ENCODE peak calls at places on chromosomes 7 and 10, in nine cellular contexts. T, R, A, C, G, Q, F, M and S are unnamed samples.

GRCh38 chr7:87886875-87887274 is 10.6 kb downstream of the DBF4 start:
- DNase-seq in F (no peak), Q (peak; percentile 20), T (no peak), A (peak; percentile 68), R (no peak), M (peak; percentile 72), G (peak; percentile 57), C (no peak), S (no peak)

GRCh38 chr10:14665865-14666857 is 108.5 kb downstream of the FAM107B start:
- DNase-seq in T (peak; percentile 14), F (no peak), Q (no peak), G (no peak), C (no peak), A (no peak), M (peak; percentile 24), R (no peak), S (no peak)

GRCh38 chr7:24740821-24741220 is 16.4 kb downstream of the GSDME start:
- DNase-seq in R (no peak), Q (no peak), A (no peak), M (no peak), G (no peak), T (no peak), F (no peak), C (no peak), S (no peak)

GRCh38 chr7:87058739-87059524 is 522 bp downstream of the ELAPOR2 start:
- DNase-seq in F (no peak), A (no peak), C (no peak), Q (no peak), R (peak; percentile 54), T (peak; percentile 21), G (peak; percentile 78), M (no peak), S (no peak)

GRCh38 chr10:85319150-85319549 is 990.8 kb downstream of the CCSER2 start:
- DNase-seq in Q (no peak), A (no peak), C (no peak), F (no peak), G (no peak), R (no peak), T (peak; percentile 58), M (no peak), S (no peak)

GRCh38 chr10:58157076-58157766 is 110.5 kb downstream of the IPMK start:
- DNase-seq in Q (peak; percentile 96), C (no peak), A (peak; percentile 99), R (no peak), M (peak; percentile 100), F (no peak), T (peak; percentile 34), G (no peak), S (no peak)

GRCh38 chr10:21158301-21158700 is 261.2 kb upstream of the NEBL start:
- DNase-seq in T (no peak), Q (no peak), A (no peak), G (no peak), F (no peak), M (no peak), R (no peak), C (no peak), S (no peak)

GRCh38 chr10:53256623-53257022 is 484.0 kb upstream of the MBL2 start:
- DNase-seq in C (no peak), A (peak; percentile 100), F (no peak), M (no peak), R (no peak), T (no peak), Q (no peak), G (peak; percentile 62), S (no peak)

GRCh38 chr7:124155400-124156022 is 122.6 kb upstream of the TMEM229A start:
- DNase-seq in C (no peak), M (peak; percentile 41), G (peak; percentile 58), Q (no peak), A (peak; percentile 62), T (no peak), F (no peak), R (no peak), S (no peak)

GRCh38 chr7:151792671-151793070 is 84.2 kb downstream of the PRKAG2 start:
- DNase-seq in F (no peak), C (no peak), G (no peak), A (no peak), Q (no peak), R (peak; percentile 26), T (no peak), M (no peak), S (no peak)

GRCh38 chr7:23235688-23236280 is 10.8 kb upstream of the GPNMB start:
- DNase-seq in F (no peak), R (no peak), T (no peak), M (peak; percentile 71), Q (no peak), A (peak; percentile 90), G (no peak), C (no peak), S (no peak)

GRCh38 chr10:97522071-97522470 is 23.3 kb downstream of the UBTD1 start:
- DNase-seq in C (no peak), R (no peak), F (no peak), Q (no peak), M (no peak), G (no peak), T (no peak), A (no peak), S (no peak)

DNA sequence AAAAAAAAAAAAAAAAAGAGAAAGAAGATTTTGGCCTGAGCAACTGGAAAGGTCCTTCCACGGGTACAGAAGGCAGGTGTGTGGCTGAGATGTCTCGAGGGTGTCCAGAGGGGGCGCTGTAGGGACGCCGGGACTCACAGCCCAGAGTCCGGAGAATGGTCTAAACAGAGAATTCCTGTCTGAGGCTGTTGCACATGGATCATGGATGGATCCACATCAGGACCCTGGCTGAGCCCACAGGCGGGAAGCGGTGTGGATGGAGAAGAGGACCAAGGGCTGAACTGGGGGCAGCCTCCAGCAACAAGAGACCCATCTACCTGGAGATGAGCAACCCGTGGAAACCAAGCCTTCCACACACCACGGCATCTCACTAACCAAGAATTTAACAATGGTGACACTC is 55.0 kb downstream of the PKD1L1 start:
- DNase-seq in M (no peak), R (no peak), C (peak; percentile 40), T (no peak), A (peak; percentile 9), G (peak; percentile 80), F (peak; percentile 56), Q (no peak), S (peak; percentile 58)
- TF ChIP-seq CTCF in M (peak; percentile 11), R (no peak), C (peak; percentile 26), T (peak; percentile 27), A (peak; percentile 52), G (peak; percentile 81), F (peak; percentile 68), Q (peak; percentile 5), S (peak; percentile 26)

DNA sequence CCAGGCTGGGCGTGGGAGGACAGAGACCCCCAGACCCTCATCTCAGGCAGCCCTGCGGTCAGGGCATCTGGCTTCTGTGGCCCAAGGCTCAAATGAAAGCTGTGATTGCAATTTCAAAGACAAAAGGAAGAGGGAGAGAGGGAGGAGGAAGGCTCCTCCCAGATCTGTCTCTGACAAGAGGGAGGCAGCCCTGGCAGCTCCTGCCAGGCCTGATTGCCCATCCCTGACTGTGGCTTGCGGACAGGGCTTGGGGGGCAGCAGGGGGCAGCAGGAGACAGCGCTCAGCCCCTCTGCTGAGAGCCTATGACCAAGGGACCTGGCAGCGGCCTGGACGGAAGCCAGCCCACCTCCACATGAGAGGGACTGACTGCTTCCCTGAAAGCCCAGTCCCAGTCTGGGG is 91.8 kb downstream of the PTPRN2 start:
- DNase-seq in C (peak; percentile 39), T (peak; percentile 85), M (no peak), G (peak; percentile 67), A (peak; percentile 35), R (no peak), Q (no peak), F (no peak), S (peak; percentile 63)
- TF ChIP-seq CTCF in C (peak; percentile 45), T (peak; percentile 52), M (no peak), G (no peak), A (peak; percentile 21), R (no peak), Q (no peak), F (peak; percentile 46), S (peak; percentile 21)

DNA sequence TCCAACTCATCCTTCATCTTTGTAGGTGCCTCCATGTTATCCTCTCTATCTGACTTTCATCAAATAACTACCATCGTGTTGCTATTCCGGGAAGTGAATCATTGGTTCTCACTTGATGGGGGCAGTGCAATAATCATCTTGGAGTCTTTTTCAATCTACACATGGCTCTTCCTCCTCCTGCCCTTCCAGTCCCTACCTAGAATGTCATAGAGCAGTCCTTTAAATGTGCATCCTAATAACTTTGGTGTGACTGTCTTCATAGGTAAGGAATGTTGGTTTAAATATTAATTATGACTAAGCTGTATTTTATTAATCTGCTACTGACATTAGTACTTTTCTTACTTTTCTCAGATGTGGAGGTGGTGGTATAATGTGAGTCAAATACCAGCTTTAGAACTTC is 8.4 kb upstream of the CDK14 start:
- DNase-seq in C (no peak), F (no peak), Q (no peak), T (no peak), G (no peak), R (no peak), M (no peak), A (no peak), S (no peak)
- TF ChIP-seq CTCF in C (no peak), F (no peak), Q (no peak), T (no peak), G (no peak), R (no peak), M (no peak), A (no peak), S (no peak)

DNA sequence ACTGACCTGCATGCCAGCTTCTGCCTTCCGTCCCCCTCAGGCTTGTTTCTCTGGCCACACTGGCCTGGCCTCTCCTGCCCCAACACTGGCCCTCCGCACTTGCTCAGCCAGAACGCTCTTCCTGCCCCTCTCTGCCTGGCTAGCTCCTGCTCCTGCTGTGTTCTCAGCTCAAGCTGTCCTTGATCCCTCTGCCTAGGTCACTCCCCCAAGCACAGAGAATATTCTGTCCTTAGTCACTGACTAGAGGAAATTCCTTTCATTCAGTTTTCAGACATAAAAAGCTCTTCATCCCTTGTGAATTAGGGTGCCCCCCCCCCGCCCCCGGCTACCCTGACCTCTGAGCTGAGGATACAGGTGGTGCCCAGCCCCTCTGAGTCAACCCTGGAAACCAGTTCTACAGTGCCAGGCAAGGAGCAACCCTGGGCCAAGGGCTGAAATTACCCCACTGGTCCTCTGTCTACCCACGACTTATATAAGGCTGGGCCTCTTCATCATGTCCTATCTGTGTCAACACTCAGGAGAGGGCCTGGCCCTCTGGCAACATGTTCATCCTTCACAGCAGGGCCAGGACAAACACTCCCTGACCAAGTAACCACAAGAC is 6.6 kb upstream of the SGPL1 start:
- DNase-seq in G (no peak), A (peak; percentile 85), C (no peak), R (no peak), F (no peak), M (no peak), T (no peak), Q (no peak), S (no peak)
- TF ChIP-seq CTCF in G (no peak), A (no peak), C (no peak), R (no peak), F (no peak), M (no peak), T (no peak), Q (no peak), S (no peak)

DNA sequence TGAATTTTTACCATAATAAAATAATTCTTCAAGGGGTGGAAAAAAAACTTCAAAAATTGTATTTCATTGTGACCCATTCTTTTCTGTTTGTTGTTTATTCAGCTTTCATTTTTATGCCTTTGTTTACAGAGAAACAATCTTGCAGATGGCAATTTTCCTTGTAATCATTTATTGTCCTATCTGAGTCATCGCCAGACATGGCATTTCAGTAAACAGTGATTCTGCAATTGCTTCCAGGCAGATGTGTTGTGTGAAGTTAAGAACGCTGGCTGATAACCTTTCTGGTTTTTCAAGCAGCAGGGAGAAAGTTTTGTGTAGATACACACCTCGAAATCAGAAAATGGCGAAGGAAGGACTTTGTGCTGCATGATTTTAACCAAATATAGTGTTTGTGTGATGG is 80.7 kb upstream of the RPA3 start:
- DNase-seq in A (peak; percentile 73), C (no peak), M (peak; percentile 33), R (no peak), G (no peak), T (peak; percentile 47), F (no peak), Q (no peak), S (no peak)
- TF ChIP-seq CTCF in A (no peak), C (no peak), M (no peak), R (no peak), G (no peak), T (no peak), F (no peak), Q (no peak), S (no peak)